ENCODE peak calls at places on chromosomes 12 and 14, in eight cellular contexts. One of them, this sample, is unnamed.

GRCh38 chr12:51386361-51386760 is 4.8 kb downstream of the GALNT6 start:
- DNase-seq in IMR-90: no peak
- DNase-seq in astrocyte: no peak
- DNase-seq in CD4-positive, alpha-beta T cell: no peak
- DNase-seq in lung: no peak
- DNase-seq in body of pancreas: no peak
- DNase-seq in heart right ventricle: no peak
- DNase-seq in upper lobe of right lung: no peak
- DNase-seq in this sample: no peak

GRCh38 chr12:40338071-40338470 is 113.3 kb downstream of the LRRK2 start:
- DNase-seq in IMR-90: no peak
- DNase-seq in astrocyte: no peak
- DNase-seq in CD4-positive, alpha-beta T cell: no peak
- DNase-seq in lung: no peak
- DNase-seq in body of pancreas: no peak
- DNase-seq in heart right ventricle: no peak
- DNase-seq in upper lobe of right lung: no peak
- DNase-seq in this sample: no peak

GRCh38 chr12:109702126-109702841 is 11.3 kb upstream of the FAM222A start:
- DNase-seq in IMR-90: no peak
- DNase-seq in astrocyte: no peak
- DNase-seq in CD4-positive, alpha-beta T cell: no peak
- DNase-seq in lung: no peak
- DNase-seq in body of pancreas: no peak
- DNase-seq in heart right ventricle: no peak
- DNase-seq in upper lobe of right lung: no peak
- DNase-seq in this sample: peak

GRCh38 chr12:63018273-63018672 is 83.3 kb upstream of the PPM1H start:
- DNase-seq in IMR-90: no peak
- DNase-seq in astrocyte: no peak
- DNase-seq in CD4-positive, alpha-beta T cell: no peak
- DNase-seq in lung: no peak
- DNase-seq in body of pancreas: no peak
- DNase-seq in heart right ventricle: no peak
- DNase-seq in upper lobe of right lung: no peak
- DNase-seq in this sample: no peak

GRCh38 chr14:54778618-54779017 is 124.0 kb downstream of the GCH1 start:
- DNase-seq in IMR-90: no peak
- DNase-seq in astrocyte: no peak
- DNase-seq in CD4-positive, alpha-beta T cell: no peak
- DNase-seq in lung: no peak
- DNase-seq in body of pancreas: no peak
- DNase-seq in heart right ventricle: no peak
- DNase-seq in upper lobe of right lung: no peak
- DNase-seq in this sample: no peak

GRCh38 chr14:36174767-36175424 is 1.6 kb downstream of the PTCSC3 start:
- DNase-seq in IMR-90: no peak
- DNase-seq in astrocyte: no peak
- DNase-seq in CD4-positive, alpha-beta T cell: no peak
- DNase-seq in lung: no peak
- DNase-seq in body of pancreas: no peak
- DNase-seq in heart right ventricle: no peak
- DNase-seq in upper lobe of right lung: no peak
- DNase-seq in this sample: no peak

GRCh38 chr12:71178162-71178561 is 20.4 kb upstream of the TSPAN8 start:
- DNase-seq in IMR-90: no peak
- DNase-seq in astrocyte: no peak
- DNase-seq in CD4-positive, alpha-beta T cell: no peak
- DNase-seq in lung: no peak
- DNase-seq in body of pancreas: no peak
- DNase-seq in heart right ventricle: no peak
- DNase-seq in upper lobe of right lung: no peak
- DNase-seq in this sample: no peak

GRCh38 chr12:81359736-81360135 is 281.9 kb downstream of the ACSS3 start:
- DNase-seq in IMR-90: no peak
- DNase-seq in astrocyte: no peak
- DNase-seq in CD4-positive, alpha-beta T cell: no peak
- DNase-seq in lung: no peak
- DNase-seq in body of pancreas: no peak
- DNase-seq in heart right ventricle: no peak
- DNase-seq in upper lobe of right lung: no peak
- DNase-seq in this sample: no peak

GRCh38 chr12:68867606-68868005 is 59.6 kb downstream of the MDM2 start:
- DNase-seq in IMR-90: no peak
- DNase-seq in astrocyte: no peak
- DNase-seq in CD4-positive, alpha-beta T cell: no peak
- DNase-seq in lung: no peak
- DNase-seq in body of pancreas: no peak
- DNase-seq in heart right ventricle: no peak
- DNase-seq in upper lobe of right lung: no peak
- DNase-seq in this sample: no peak

GRCh38 chr14:80491131-80491530 is 279.8 kb upstream of the DIO2 start:
- DNase-seq in IMR-90: peak
- DNase-seq in astrocyte: peak
- DNase-seq in CD4-positive, alpha-beta T cell: no peak
- DNase-seq in lung: no peak
- DNase-seq in body of pancreas: peak
- DNase-seq in heart right ventricle: peak
- DNase-seq in upper lobe of right lung: no peak
- DNase-seq in this sample: no peak

GRCh38 chr14:61454545-61454944 is 133.2 kb downstream of the PRKCH start:
- DNase-seq in IMR-90: no peak
- DNase-seq in astrocyte: no peak
- DNase-seq in CD4-positive, alpha-beta T cell: no peak
- DNase-seq in lung: peak
- DNase-seq in body of pancreas: peak
- DNase-seq in heart right ventricle: peak
- DNase-seq in upper lobe of right lung: no peak
- DNase-seq in this sample: no peak

GRCh38 chr12:98211914-98212695 is 303.3 kb upstream of the TMPO start:
- DNase-seq in IMR-90: no peak
- DNase-seq in astrocyte: peak
- DNase-seq in CD4-positive, alpha-beta T cell: no peak
- DNase-seq in lung: no peak
- DNase-seq in body of pancreas: no peak
- DNase-seq in heart right ventricle: no peak
- DNase-seq in upper lobe of right lung: no peak
- DNase-seq in this sample: no peak

GRCh38 chr12:55675671-55676070 is 32.0 kb downstream of the ITGA7 start:
- DNase-seq in IMR-90: no peak
- DNase-seq in astrocyte: no peak
- DNase-seq in CD4-positive, alpha-beta T cell: no peak
- DNase-seq in lung: no peak
- DNase-seq in body of pancreas: no peak
- DNase-seq in heart right ventricle: no peak
- DNase-seq in upper lobe of right lung: peak
- DNase-seq in this sample: no peak

GRCh38 chr14:102140027-102140749 is 491 bp downstream of the WDR20 start:
- DNase-seq in IMR-90: no peak
- DNase-seq in astrocyte: no peak
- DNase-seq in CD4-positive, alpha-beta T cell: peak
- DNase-seq in lung: peak
- DNase-seq in body of pancreas: peak
- DNase-seq in heart right ventricle: no peak
- DNase-seq in upper lobe of right lung: peak
- DNase-seq in this sample: peak

GRCh38 chr12:11991604-11992003 is 79.1 kb upstream of the BCL2L14 start:
- DNase-seq in IMR-90: no peak
- DNase-seq in astrocyte: peak
- DNase-seq in CD4-positive, alpha-beta T cell: no peak
- DNase-seq in lung: no peak
- DNase-seq in body of pancreas: no peak
- DNase-seq in heart right ventricle: no peak
- DNase-seq in upper lobe of right lung: no peak
- DNase-seq in this sample: no peak

GRCh38 chr12:131829351-131829794 is 1.2 kb downstream of the MMP17 start:
- DNase-seq in IMR-90: no peak
- DNase-seq in astrocyte: no peak
- DNase-seq in CD4-positive, alpha-beta T cell: no peak
- DNase-seq in lung: no peak
- DNase-seq in body of pancreas: no peak
- DNase-seq in heart right ventricle: no peak
- DNase-seq in upper lobe of right lung: peak
- DNase-seq in this sample: no peak

GRCh38 chr14:74922752-74923401 is at the start of gene RPS6KL1:
- DNase-seq in IMR-90: peak
- DNase-seq in astrocyte: peak
- DNase-seq in CD4-positive, alpha-beta T cell: peak
- DNase-seq in lung: peak
- DNase-seq in body of pancreas: peak
- DNase-seq in heart right ventricle: peak
- DNase-seq in upper lobe of right lung: peak
- DNase-seq in this sample: peak

GRCh38 chr14:74920281-74920680 is 2.8 kb downstream of the RPS6KL1 start:
- DNase-seq in IMR-90: no peak
- DNase-seq in astrocyte: no peak
- DNase-seq in CD4-positive, alpha-beta T cell: no peak
- DNase-seq in lung: no peak
- DNase-seq in body of pancreas: no peak
- DNase-seq in heart right ventricle: no peak
- DNase-seq in upper lobe of right lung: no peak
- DNase-seq in this sample: no peak

GRCh38 chr14:74921053-74921620 is 1.9 kb downstream of the RPS6KL1 start:
- DNase-seq in IMR-90: no peak
- DNase-seq in astrocyte: no peak
- DNase-seq in CD4-positive, alpha-beta T cell: no peak
- DNase-seq in lung: no peak
- DNase-seq in body of pancreas: no peak
- DNase-seq in heart right ventricle: no peak
- DNase-seq in upper lobe of right lung: no peak
- DNase-seq in this sample: no peak

GRCh38 chr14:74924061-74924460 is 1.0 kb upstream of the RPS6KL1 start:
- DNase-seq in IMR-90: no peak
- DNase-seq in astrocyte: no peak
- DNase-seq in CD4-positive, alpha-beta T cell: no peak
- DNase-seq in lung: no peak
- DNase-seq in body of pancreas: no peak
- DNase-seq in heart right ventricle: no peak
- DNase-seq in upper lobe of right lung: peak
- DNase-seq in this sample: no peak

DNA sequence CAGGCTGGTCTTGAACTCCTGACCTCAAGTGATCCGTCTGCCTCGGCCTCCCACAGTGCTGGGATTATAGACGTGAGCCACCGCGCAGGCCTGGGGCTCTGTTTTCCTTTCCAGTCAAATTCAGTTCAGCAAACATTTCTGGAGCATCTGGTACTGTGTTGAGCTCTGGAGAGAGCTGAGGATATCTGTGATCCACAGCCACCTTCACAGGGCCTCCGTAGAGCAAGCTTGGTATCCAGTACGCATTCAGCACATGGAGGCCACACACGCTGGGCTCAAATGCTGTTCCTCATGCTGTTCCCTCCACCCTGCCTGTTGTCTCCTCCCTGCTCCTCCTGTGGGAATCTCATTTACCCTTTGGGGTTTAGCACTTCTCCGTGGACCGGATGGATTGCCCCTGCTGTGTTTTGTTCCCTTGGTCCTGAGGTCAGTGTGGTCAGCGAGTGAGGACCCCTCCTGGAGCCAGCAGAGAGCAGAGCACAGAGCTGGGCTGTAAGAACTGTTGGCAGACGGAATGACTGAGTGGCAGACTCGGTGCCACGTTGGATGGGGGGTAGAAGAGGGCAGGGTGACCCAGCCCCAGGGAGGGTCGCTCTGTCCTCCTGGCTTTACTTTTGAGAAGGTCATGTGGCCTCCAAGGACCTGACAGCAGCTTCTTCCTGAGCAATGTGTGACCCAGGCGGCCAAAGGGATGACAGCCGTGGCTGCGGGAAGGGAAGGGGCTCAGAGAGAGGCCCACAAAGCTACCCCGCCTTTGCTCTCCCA is 891 bp downstream of the RPS6KL1 start:
- DNase-seq in IMR-90: no peak
- DNase-seq in astrocyte: no peak
- DNase-seq in CD4-positive, alpha-beta T cell: no peak
- DNase-seq in lung: no peak
- DNase-seq in body of pancreas: no peak
- DNase-seq in heart right ventricle: no peak
- DNase-seq in upper lobe of right lung: no peak
- DNase-seq in this sample: no peak
- H3K27ac ChIP-seq in IMR-90: no peak
- H3K27ac ChIP-seq in astrocyte: no peak
- H3K27ac ChIP-seq in CD4-positive, alpha-beta T cell: no peak
- H3K27ac ChIP-seq in lung: no peak
- H3K27ac ChIP-seq in body of pancreas: peak
- H3K27ac ChIP-seq in heart right ventricle: peak
- H3K27ac ChIP-seq in upper lobe of right lung: no peak
- H3K27ac ChIP-seq in this sample: no peak

DNA sequence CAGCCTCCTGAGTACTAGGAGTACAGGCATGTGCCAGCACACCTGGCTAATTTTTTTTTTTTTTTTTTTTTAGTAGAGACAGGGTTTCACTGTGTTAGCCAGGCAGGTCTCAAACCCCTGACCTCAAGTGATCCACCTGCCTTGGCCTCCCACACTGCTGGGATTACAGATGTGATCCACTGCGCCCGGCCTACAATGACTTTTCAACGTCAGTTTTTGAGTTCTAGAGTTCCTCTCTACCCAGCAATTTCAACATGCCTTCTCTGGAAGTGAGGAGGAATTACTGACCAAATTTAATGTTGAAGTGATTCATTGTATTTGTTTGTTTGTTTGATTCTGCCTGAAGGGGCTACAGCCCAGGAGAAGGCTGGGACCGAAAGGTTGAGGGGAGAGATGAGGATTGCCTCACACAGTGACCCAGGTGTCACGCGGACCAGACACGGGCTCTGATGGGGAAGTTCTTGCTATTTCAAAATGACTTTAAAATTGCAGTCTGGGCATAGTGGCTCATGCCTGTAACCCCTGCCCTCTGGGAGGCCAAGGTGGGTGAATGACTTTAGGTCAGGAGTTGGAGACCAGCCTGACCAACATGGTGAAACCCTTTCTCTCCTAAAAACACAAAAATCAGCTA is 8.6 kb upstream of the DENR start:
- DNase-seq in IMR-90: no peak
- DNase-seq in astrocyte: no peak
- DNase-seq in CD4-positive, alpha-beta T cell: no peak
- DNase-seq in lung: no peak
- DNase-seq in body of pancreas: no peak
- DNase-seq in heart right ventricle: no peak
- DNase-seq in upper lobe of right lung: peak
- DNase-seq in this sample: no peak
- TF ChIP-seq CTCF in IMR-90: no peak
- TF ChIP-seq CTCF in astrocyte: no peak
- TF ChIP-seq CTCF in CD4-positive, alpha-beta T cell: no peak
- TF ChIP-seq CTCF in lung: no peak
- TF ChIP-seq CTCF in body of pancreas: no peak
- TF ChIP-seq CTCF in heart right ventricle: no peak
- TF ChIP-seq CTCF in upper lobe of right lung: no peak
- TF ChIP-seq CTCF in this sample: no peak

GRCh38 chr12:96810477-96810876 is 96.6 kb upstream of the NEDD1 start:
- DNase-seq in IMR-90: no peak
- DNase-seq in astrocyte: peak
- DNase-seq in CD4-positive, alpha-beta T cell: no peak
- DNase-seq in lung: no peak
- DNase-seq in body of pancreas: no peak
- DNase-seq in heart right ventricle: no peak
- DNase-seq in upper lobe of right lung: no peak
- DNase-seq in this sample: no peak
- H3K27ac ChIP-seq in IMR-90: no peak
- H3K27ac ChIP-seq in astrocyte: peak
- H3K27ac ChIP-seq in CD4-positive, alpha-beta T cell: no peak
- H3K27ac ChIP-seq in lung: no peak
- H3K27ac ChIP-seq in body of pancreas: no peak
- H3K27ac ChIP-seq in heart right ventricle: no peak
- H3K27ac ChIP-seq in upper lobe of right lung: no peak
- H3K27ac ChIP-seq in this sample: no peak

GRCh38 chr14:20655851-20656250 is 14.4 kb upstream of the OR6S1 start:
- DNase-seq in IMR-90: no peak
- DNase-seq in astrocyte: no peak
- DNase-seq in CD4-positive, alpha-beta T cell: no peak
- DNase-seq in lung: no peak
- DNase-seq in body of pancreas: no peak
- DNase-seq in heart right ventricle: no peak
- DNase-seq in upper lobe of right lung: no peak
- DNase-seq in this sample: no peak
- TF ChIP-seq CTCF in IMR-90: no peak
- TF ChIP-seq CTCF in astrocyte: no peak
- TF ChIP-seq CTCF in CD4-positive, alpha-beta T cell: no peak
- TF ChIP-seq CTCF in lung: no peak
- TF ChIP-seq CTCF in body of pancreas: no peak
- TF ChIP-seq CTCF in heart right ventricle: no peak
- TF ChIP-seq CTCF in upper lobe of right lung: no peak
- TF ChIP-seq CTCF in this sample: no peak

This sample was measured in RWPE1.